ENCODE peak calls at places on chromosome 13, in eight cellular contexts. One of them, this sample, is unnamed.
A peak's percentile ranks its signal among the peaks of the same experiment; 100 is the strongest.

GRCh38 chr13:21670883-21671792 is at the start of gene FGF9:
- DNase-seq in SHP77: peak; percentile 87
- DNase-seq in EL: peak; percentile 70
- DNase-seq in left colon: peak; percentile 74
- DNase-seq in fibroblast of mammary gland: peak; percentile 60
- DNase-seq in stimulated activated CD8-positive, alpha-beta memory T cell treated with anti-CD3 and anti-CD28 coated beads, Interleukin-4, amount 100 ng/mL, for 48 hours: peak; percentile 80
- DNase-seq in Peyer's patch: peak; percentile 69
- DNase-seq in ELF-1: peak; percentile 90
- DNase-seq in this sample: peak; percentile 85

GRCh38 chr13:77828815-77829214 is 89.8 kb downstream of the EDNRB start:
- DNase-seq in SHP77: no peak
- DNase-seq in EL: no peak
- DNase-seq in left colon: no peak
- DNase-seq in fibroblast of mammary gland: no peak
- DNase-seq in stimulated activated CD8-positive, alpha-beta memory T cell treated with anti-CD3 and anti-CD28 coated beads, Interleukin-4, amount 100 ng/mL, for 48 hours: no peak
- DNase-seq in Peyer's patch: no peak
- DNase-seq in ELF-1: no peak
- DNase-seq in this sample: no peak

GRCh38 chr13:28601581-28601980 is 57.3 kb upstream of the POMP start:
- DNase-seq in SHP77: no peak
- DNase-seq in EL: no peak
- DNase-seq in left colon: no peak
- DNase-seq in fibroblast of mammary gland: no peak
- DNase-seq in stimulated activated CD8-positive, alpha-beta memory T cell treated with anti-CD3 and anti-CD28 coated beads, Interleukin-4, amount 100 ng/mL, for 48 hours: no peak
- DNase-seq in Peyer's patch: no peak
- DNase-seq in ELF-1: no peak
- DNase-seq in this sample: no peak

GRCh38 chr13:50244913-50245574 is 229.8 kb downstream of the KCNRG start:
- DNase-seq in SHP77: peak; percentile 21
- DNase-seq in EL: peak; percentile 91
- DNase-seq in left colon: no peak
- DNase-seq in fibroblast of mammary gland: peak; percentile 98
- DNase-seq in stimulated activated CD8-positive, alpha-beta memory T cell treated with anti-CD3 and anti-CD28 coated beads, Interleukin-4, amount 100 ng/mL, for 48 hours: peak; percentile 63
- DNase-seq in Peyer's patch: no peak
- DNase-seq in ELF-1: no peak
- DNase-seq in this sample: no peak

GRCh38 chr13:113110048-113110851 is 4.7 kb downstream of the F7 start:
- DNase-seq in SHP77: no peak
- DNase-seq in EL: no peak
- DNase-seq in left colon: peak; percentile 13
- DNase-seq in fibroblast of mammary gland: no peak
- DNase-seq in stimulated activated CD8-positive, alpha-beta memory T cell treated with anti-CD3 and anti-CD28 coated beads, Interleukin-4, amount 100 ng/mL, for 48 hours: peak; percentile 45
- DNase-seq in Peyer's patch: no peak
- DNase-seq in ELF-1: peak; percentile 37
- DNase-seq in this sample: peak; percentile 49

GRCh38 chr13:94656766-94657165 is 55.1 kb downstream of the GPR180 start:
- DNase-seq in SHP77: no peak
- DNase-seq in EL: peak; percentile 91
- DNase-seq in left colon: no peak
- DNase-seq in fibroblast of mammary gland: peak; percentile 97
- DNase-seq in stimulated activated CD8-positive, alpha-beta memory T cell treated with anti-CD3 and anti-CD28 coated beads, Interleukin-4, amount 100 ng/mL, for 48 hours: peak; percentile 32
- DNase-seq in Peyer's patch: no peak
- DNase-seq in ELF-1: no peak
- DNase-seq in this sample: no peak

GRCh38 chr13:51298812-51299211 is 40.7 kb upstream of the SERPINE3 start:
- DNase-seq in SHP77: no peak
- DNase-seq in EL: no peak
- DNase-seq in left colon: no peak
- DNase-seq in fibroblast of mammary gland: peak; percentile 23
- DNase-seq in stimulated activated CD8-positive, alpha-beta memory T cell treated with anti-CD3 and anti-CD28 coated beads, Interleukin-4, amount 100 ng/mL, for 48 hours: no peak
- DNase-seq in Peyer's patch: no peak
- DNase-seq in ELF-1: no peak
- DNase-seq in this sample: no peak

GRCh38 chr13:66180806-66181205 is 1049.3 kb downstream of the PCDH9 start:
- DNase-seq in SHP77: no peak
- DNase-seq in EL: no peak
- DNase-seq in left colon: no peak
- DNase-seq in fibroblast of mammary gland: no peak
- DNase-seq in stimulated activated CD8-positive, alpha-beta memory T cell treated with anti-CD3 and anti-CD28 coated beads, Interleukin-4, amount 100 ng/mL, for 48 hours: no peak
- DNase-seq in Peyer's patch: no peak
- DNase-seq in ELF-1: no peak
- DNase-seq in this sample: no peak

GRCh38 chr13:81658598-81659370 is 1317.9 kb upstream of the SPRY2 start:
- DNase-seq in SHP77: no peak
- DNase-seq in EL: no peak
- DNase-seq in left colon: no peak
- DNase-seq in fibroblast of mammary gland: no peak
- DNase-seq in stimulated activated CD8-positive, alpha-beta memory T cell treated with anti-CD3 and anti-CD28 coated beads, Interleukin-4, amount 100 ng/mL, for 48 hours: no peak
- DNase-seq in Peyer's patch: no peak
- DNase-seq in ELF-1: peak; percentile 15
- DNase-seq in this sample: no peak

GRCh38 chr13:60931858-60932546 is 483.6 kb downstream of the PCDH20 start:
- DNase-seq in SHP77: no peak
- DNase-seq in EL: no peak
- DNase-seq in left colon: no peak
- DNase-seq in fibroblast of mammary gland: no peak
- DNase-seq in stimulated activated CD8-positive, alpha-beta memory T cell treated with anti-CD3 and anti-CD28 coated beads, Interleukin-4, amount 100 ng/mL, for 48 hours: no peak
- DNase-seq in Peyer's patch: no peak
- DNase-seq in ELF-1: no peak
- DNase-seq in this sample: no peak

GRCh38 chr13:43006893-43007631 is 15.0 kb upstream of the EPSTI1 start:
- DNase-seq in SHP77: no peak
- DNase-seq in EL: peak; percentile 61
- DNase-seq in left colon: no peak
- DNase-seq in fibroblast of mammary gland: peak; percentile 72
- DNase-seq in stimulated activated CD8-positive, alpha-beta memory T cell treated with anti-CD3 and anti-CD28 coated beads, Interleukin-4, amount 100 ng/mL, for 48 hours: no peak
- DNase-seq in Peyer's patch: no peak
- DNase-seq in ELF-1: no peak
- DNase-seq in this sample: no peak

GRCh38 chr13:22496803-22497508 is 683.8 kb upstream of the SGCG start:
- DNase-seq in SHP77: no peak
- DNase-seq in EL: no peak
- DNase-seq in left colon: no peak
- DNase-seq in fibroblast of mammary gland: no peak
- DNase-seq in stimulated activated CD8-positive, alpha-beta memory T cell treated with anti-CD3 and anti-CD28 coated beads, Interleukin-4, amount 100 ng/mL, for 48 hours: no peak
- DNase-seq in Peyer's patch: no peak
- DNase-seq in ELF-1: no peak
- DNase-seq in this sample: no peak